ENCODE peak calls at places on chromosomes 12 and 14, in five cellular contexts. G is RWPE1; T is stimulated activated CD8-positive, alpha-beta memory T cell treated with anti-CD3 and anti-CD28 coated beads, Interleukin-4, amount 100 ng/mL, for 1 hour; J is ovary; F is stimulated activated CD4-positive, alpha-beta T cell treated with anti-CD3 and anti-CD28 coated beads, Interleukin-2, amount 100 ng/mL, for 48 hours. S is an unnamed sample.

GRCh38 chr12:128968668-128969067 is 115.4 kb downstream of the GLT1D1 start:
- DNase-seq in G (no peak), T (no peak), J (no peak), F (no peak), S (no peak)

GRCh38 chr14:67666733-67667132 is 7.7 kb downstream of the VTI1B start:
- DNase-seq in G (no peak), T (no peak), J (no peak), F (no peak), S (no peak)

GRCh38 chr14:25246751-25247150 is 196.8 kb upstream of the STXBP6 start:
- DNase-seq in G (no peak), T (no peak), J (no peak), F (no peak), S (no peak)

GRCh38 chr14:99395904-99396530 is 84.6 kb downstream of the SETD3 start:
- DNase-seq in G (peak; percentile 31), T (no peak), J (no peak), F (peak; percentile 24), S (no peak)

GRCh38 chr12:76346798-76347420 is 1.3 kb downstream of the BBS10 start:
- DNase-seq in G (peak; percentile 35), T (no peak), J (no peak), F (peak; percentile 23), S (peak; percentile 14)

GRCh38 chr14:21852061-21852664 is 178.5 kb upstream of the OR4E1 start:
- DNase-seq in G (peak; percentile 10), T (peak; percentile 32), J (no peak), F (peak; percentile 71), S (peak; percentile 12)

GRCh38 chr12:26576266-26576665 is 256.7 kb downstream of the ITPR2 start:
- DNase-seq in G (no peak), T (no peak), J (no peak), F (no peak), S (no peak)

GRCh38 chr14:23068792-23069412 is 11.6 kb upstream of the CDH24 start:
- DNase-seq in G (peak; percentile 89), T (peak; percentile 27), J (peak; percentile 87), F (peak; percentile 71), S (peak; percentile 87)

GRCh38 chr12:53078425-53079225 is 565 bp downstream of the SPRYD3 start:
- DNase-seq in G (no peak), T (no peak), J (peak; percentile 16), F (no peak), S (no peak)

GRCh38 chr12:578743-579449 is 84.3 kb downstream of the NINJ2 start:
- DNase-seq in G (no peak), T (no peak), J (no peak), F (no peak), S (no peak)

GRCh38 chr12:27635349-27635972 is 60.8 kb upstream of the REP15 start:
- DNase-seq in G (peak; percentile 34), T (no peak), J (no peak), F (no peak), S (peak; percentile 65)

GRCh38 chr14:99333841-99334240 is 61.8 kb upstream of the BCL11B start:
- DNase-seq in G (no peak), T (no peak), J (no peak), F (no peak), S (no peak)

GRCh38 chr12:106682594-106683234 is 91.8 kb upstream of the RIC8B start:
- DNase-seq in G (no peak), T (no peak), J (no peak), F (no peak), S (no peak)

GRCh38 chr14:94110552-94111181 is at the start of gene IFI27:
- DNase-seq in G (peak; percentile 73), T (no peak), J (peak; percentile 70), F (no peak), S (peak; percentile 86)

GRCh38 chr14:76696791-76697190 is 64.5 kb upstream of the VASH1 start:
- DNase-seq in G (no peak), T (no peak), J (no peak), F (no peak), S (no peak)

GRCh38 chr14:32564591-32564990 is 235.5 kb downstream of the AKAP6 start:
- DNase-seq in G (no peak), T (no peak), J (no peak), F (no peak), S (no peak)

GRCh38 chr14:64705406-64706118 is 1.3 kb downstream of the PLEKHG3 start:
- DNase-seq in G (no peak), T (no peak), J (peak; percentile 58), F (no peak), S (no peak)

GRCh38 chr14:74571901-74572828 is 39.9 kb downstream of the LTBP2 start:
- DNase-seq in G (peak; percentile 80), T (no peak), J (peak; percentile 66), F (no peak), S (peak; percentile 75)

GRCh38 chr14:102539544-102540309 is 30.2 kb upstream of the ANKRD9 start:
- DNase-seq in G (no peak), T (no peak), J (peak; percentile 41), F (no peak), S (no peak)

S was measured in LoVo.